ENCODE peak calls at places on chromosome 3, in eight cellular contexts. P is GM12865, S is H4, B is PC-9, K is retinal pigment epithelial cell, J is Daoy, W is astrocyte of the spinal cord, F is HuH-7.5. M is an unnamed sample.

GRCh38 chr3:69926385-69926784 is 73.1 kb upstream of the SAMMSON start:
- DNase-seq in P (no peak), W (no peak), B (no peak), F (no peak), K (no peak), J (no peak), S (no peak), M (no peak)

GRCh38 chr3:70358978-70359580 is 46.6 kb upstream of the MDFIC2 start:
- DNase-seq in K (peak), S (peak), J (peak), F (peak), P (peak), W (peak), B (no peak), M (peak)

GRCh38 chr3:63912768-63913588 is 795 bp upstream of the SCAANT1 start:
- DNase-seq in P (peak), S (peak), W (peak), J (peak), F (peak), K (peak), B (peak), M (peak)

GRCh38 chr3:11543141-11543947 is 100.4 kb downstream of the VGLL4 start:
- DNase-seq in J (no peak), B (no peak), K (no peak), W (no peak), S (no peak), P (no peak), F (no peak), M (no peak)

GRCh38 chr3:46368569-46368968 is 2.2 kb upstream of the CCR5 start:
- DNase-seq in K (no peak), J (peak), B (no peak), W (no peak), F (peak), P (peak), S (peak), M (peak)

GRCh38 chr3:30826381-30827061 is 67.9 kb downstream of the GADL1 start:
- DNase-seq in P (no peak), S (no peak), B (no peak), W (peak), F (no peak), K (no peak), J (peak), M (no peak)

GRCh38 chr3:27695636-27696035 is 26.5 kb downstream of the EOMES start:
- DNase-seq in F (no peak), B (no peak), S (no peak), W (no peak), J (no peak), P (no peak), K (no peak), M (no peak)

GRCh38 chr3:159763466-159764210 is 225.0 kb upstream of the IL12A start:
- DNase-seq in J (peak), P (peak), W (peak), K (no peak), B (peak), S (peak), F (peak), M (peak)

GRCh38 chr3:79960594-79960993 is 192.8 kb upstream of the ROBO1 start:
- DNase-seq in J (no peak), S (no peak), P (no peak), B (no peak), W (no peak), K (no peak), F (no peak), M (no peak)

GRCh38 chr3:195800240-195800639 is 11.5 kb downstream of the MUC4 start:
- DNase-seq in J (no peak), F (no peak), K (no peak), W (no peak), P (no peak), S (no peak), B (no peak), M (no peak)

GRCh38 chr3:128241741-128242140 is 88.5 kb downstream of the EEFSEC start:
- DNase-seq in B (no peak), K (no peak), S (no peak), J (no peak), F (no peak), P (no peak), W (no peak), M (no peak)

GRCh38 chr3:170429050-170429449 is 10.4 kb downstream of the CLDN11 start:
- DNase-seq in W (peak), B (no peak), K (no peak), P (peak), J (peak), S (peak), F (no peak), M (peak)

GRCh38 chr3:105805402-105805801 is 63.4 kb downstream of the CBLB start:
- DNase-seq in S (no peak), W (no peak), B (no peak), K (no peak), P (no peak), J (peak), F (no peak), M (no peak)

GRCh38 chr3:62672988-62673313 is 202.3 kb downstream of the CADPS start:
- DNase-seq in B (no peak), K (no peak), P (no peak), F (no peak), S (no peak), J (no peak), W (no peak), M (no peak)

GRCh38 chr3:176906046-176906905 is 291.0 kb downstream of the TBL1XR1 start:
- DNase-seq in B (peak), K (peak), W (peak), F (peak), J (peak), S (peak), P (no peak), M (peak)

GRCh38 chr3:145015243-145015642 is 1043.6 kb downstream of the DIPK2A start:
- DNase-seq in B (no peak), F (no peak), S (peak), P (no peak), W (peak), K (no peak), J (no peak), M (peak)

GRCh38 chr3:9600597-9600996 is 47.0 kb upstream of the LHFPL4 start:
- DNase-seq in K (peak), F (no peak), S (no peak), P (peak), J (peak), W (no peak), B (no peak), M (no peak)

GRCh38 chr3:196771067-196771466 is 31.4 kb downstream of the PAK2 start:
- DNase-seq in J (no peak), B (no peak), S (no peak), K (no peak), P (no peak), W (no peak), F (no peak), M (no peak)

GRCh38 chr3:20047940-20048339 is 7.7 kb downstream of the KAT2B start:
- DNase-seq in P (no peak), J (no peak), K (no peak), W (no peak), F (no peak), B (no peak), S (no peak), M (no peak)

GRCh38 chr3:161682715-161683114 is 186.1 kb downstream of the OTOL1 start:
- DNase-seq in B (no peak), K (no peak), P (no peak), S (no peak), W (no peak), J (no peak), F (no peak), M (peak)

GRCh38 chr3:98954806-98955205 is 53.3 kb upstream of the DCBLD2 start:
- DNase-seq in P (no peak), W (no peak), B (no peak), J (peak), F (no peak), S (no peak), K (no peak), M (no peak)

GRCh38 chr3:151330899-151331298 is 1.6 kb upstream of the P2RY13 start:
- DNase-seq in J (no peak), B (no peak), W (no peak), K (no peak), S (no peak), P (no peak), F (no peak), M (no peak)

GRCh38 chr3:50157821-50158556 is 2.9 kb downstream of the SEMA3F start:
- DNase-seq in B (no peak), F (no peak), W (no peak), S (no peak), K (no peak), P (no peak), J (no peak), M (peak)

GRCh38 chr3:39254806-39255449 is 24.9 kb downstream of the CX3CR1 start:
- DNase-seq in F (no peak), J (no peak), S (no peak), P (no peak), K (no peak), B (no peak), W (peak), M (peak)

M was measured in mesenchymal stem cell.